ENCODE peak calls at places on chromosomes 2 and 18, in ten cellular contexts. One of them, this sample, is unnamed.

GRCh38 chr2:15521782-15522181 is 39.4 kb downstream of the NBAS start:
- DNase-seq in HCT116: no peak
- DNase-seq in astrocyte of the spinal cord: peak
- DNase-seq in NB4: peak
- DNase-seq in progenitor cell of endocrine pancreas: no peak
- DNase-seq in Peyer's patch: no peak
- DNase-seq in thoracic aorta: no peak
- DNase-seq in endodermal cell: no peak
- DNase-seq in upper lobe of right lung: no peak
- DNase-seq in gastrocnemius medialis: no peak
- DNase-seq in this sample: no peak

GRCh38 chr2:171342014-171342413 is 91.8 kb downstream of the METTL8 start:
- DNase-seq in HCT116: no peak
- DNase-seq in astrocyte of the spinal cord: no peak
- DNase-seq in NB4: no peak
- DNase-seq in progenitor cell of endocrine pancreas: no peak
- DNase-seq in Peyer's patch: no peak
- DNase-seq in thoracic aorta: no peak
- DNase-seq in endodermal cell: no peak
- DNase-seq in upper lobe of right lung: no peak
- DNase-seq in gastrocnemius medialis: no peak
- DNase-seq in this sample: no peak

GRCh38 chr18:26071725-26072124 is 18.7 kb downstream of the SS18 start:
- DNase-seq in HCT116: no peak
- DNase-seq in astrocyte of the spinal cord: peak
- DNase-seq in NB4: no peak
- DNase-seq in progenitor cell of endocrine pancreas: no peak
- DNase-seq in Peyer's patch: no peak
- DNase-seq in thoracic aorta: no peak
- DNase-seq in endodermal cell: no peak
- DNase-seq in upper lobe of right lung: no peak
- DNase-seq in gastrocnemius medialis: no peak
- DNase-seq in this sample: no peak

GRCh38 chr2:132588576-132588975 is 81.4 kb downstream of the LYPD1 start:
- DNase-seq in HCT116: no peak
- DNase-seq in astrocyte of the spinal cord: no peak
- DNase-seq in NB4: no peak
- DNase-seq in progenitor cell of endocrine pancreas: no peak
- DNase-seq in Peyer's patch: no peak
- DNase-seq in thoracic aorta: no peak
- DNase-seq in endodermal cell: no peak
- DNase-seq in upper lobe of right lung: no peak
- DNase-seq in gastrocnemius medialis: no peak
- DNase-seq in this sample: peak

GRCh38 chr18:24560511-24560981 is 100.1 kb downstream of the HRH4 start:
- DNase-seq in HCT116: peak
- DNase-seq in astrocyte of the spinal cord: no peak
- DNase-seq in NB4: no peak
- DNase-seq in progenitor cell of endocrine pancreas: no peak
- DNase-seq in Peyer's patch: no peak
- DNase-seq in thoracic aorta: no peak
- DNase-seq in endodermal cell: peak
- DNase-seq in upper lobe of right lung: no peak
- DNase-seq in gastrocnemius medialis: no peak
- DNase-seq in this sample: no peak

GRCh38 chr2:41038408-41038807 is 586.5 kb upstream of the SLC8A1 start:
- DNase-seq in HCT116: no peak
- DNase-seq in astrocyte of the spinal cord: peak
- DNase-seq in NB4: no peak
- DNase-seq in progenitor cell of endocrine pancreas: no peak
- DNase-seq in Peyer's patch: no peak
- DNase-seq in thoracic aorta: no peak
- DNase-seq in endodermal cell: no peak
- DNase-seq in upper lobe of right lung: no peak
- DNase-seq in gastrocnemius medialis: no peak
- DNase-seq in this sample: no peak

GRCh38 chr2:16853088-16853487 is 187.5 kb upstream of the CYRIA start:
- DNase-seq in HCT116: no peak
- DNase-seq in astrocyte of the spinal cord: no peak
- DNase-seq in NB4: no peak
- DNase-seq in progenitor cell of endocrine pancreas: no peak
- DNase-seq in Peyer's patch: no peak
- DNase-seq in thoracic aorta: no peak
- DNase-seq in endodermal cell: no peak
- DNase-seq in upper lobe of right lung: no peak
- DNase-seq in gastrocnemius medialis: no peak
- DNase-seq in this sample: no peak

GRCh38 chr2:85162746-85163301 is 29.6 kb downstream of the TCF7L1 start:
- DNase-seq in HCT116: no peak
- DNase-seq in astrocyte of the spinal cord: peak
- DNase-seq in NB4: no peak
- DNase-seq in progenitor cell of endocrine pancreas: no peak
- DNase-seq in Peyer's patch: peak
- DNase-seq in thoracic aorta: no peak
- DNase-seq in endodermal cell: peak
- DNase-seq in upper lobe of right lung: no peak
- DNase-seq in gastrocnemius medialis: no peak
- DNase-seq in this sample: no peak

GRCh38 chr2:226888378-226888915 is 52.6 kb downstream of the RHBDD1 start:
- DNase-seq in HCT116: no peak
- DNase-seq in astrocyte of the spinal cord: no peak
- DNase-seq in NB4: no peak
- DNase-seq in progenitor cell of endocrine pancreas: no peak
- DNase-seq in Peyer's patch: no peak
- DNase-seq in thoracic aorta: no peak
- DNase-seq in endodermal cell: no peak
- DNase-seq in upper lobe of right lung: no peak
- DNase-seq in gastrocnemius medialis: no peak
- DNase-seq in this sample: no peak

GRCh38 chr2:86700705-86701104 is 19.4 kb upstream of the RMND5A start:
- DNase-seq in HCT116: no peak
- DNase-seq in astrocyte of the spinal cord: no peak
- DNase-seq in NB4: no peak
- DNase-seq in progenitor cell of endocrine pancreas: no peak
- DNase-seq in Peyer's patch: no peak
- DNase-seq in thoracic aorta: no peak
- DNase-seq in endodermal cell: no peak
- DNase-seq in upper lobe of right lung: no peak
- DNase-seq in gastrocnemius medialis: no peak
- DNase-seq in this sample: no peak

GRCh38 chr2:174436351-174436750 is 40.8 kb downstream of the SCRN3 start:
- DNase-seq in HCT116: no peak
- DNase-seq in astrocyte of the spinal cord: peak
- DNase-seq in NB4: no peak
- DNase-seq in progenitor cell of endocrine pancreas: no peak
- DNase-seq in Peyer's patch: no peak
- DNase-seq in thoracic aorta: no peak
- DNase-seq in endodermal cell: no peak
- DNase-seq in upper lobe of right lung: no peak
- DNase-seq in gastrocnemius medialis: no peak
- DNase-seq in this sample: no peak

GRCh38 chr2:134154269-134154668 is 99.6 kb upstream of the MGAT5 start:
- DNase-seq in HCT116: no peak
- DNase-seq in astrocyte of the spinal cord: no peak
- DNase-seq in NB4: peak
- DNase-seq in progenitor cell of endocrine pancreas: no peak
- DNase-seq in Peyer's patch: no peak
- DNase-seq in thoracic aorta: no peak
- DNase-seq in endodermal cell: no peak
- DNase-seq in upper lobe of right lung: peak
- DNase-seq in gastrocnemius medialis: no peak
- DNase-seq in this sample: no peak

GRCh38 chr2:20423847-20424246 is 23.0 kb upstream of the RHOB start:
- DNase-seq in HCT116: no peak
- DNase-seq in astrocyte of the spinal cord: no peak
- DNase-seq in NB4: no peak
- DNase-seq in progenitor cell of endocrine pancreas: no peak
- DNase-seq in Peyer's patch: no peak
- DNase-seq in thoracic aorta: no peak
- DNase-seq in endodermal cell: no peak
- DNase-seq in upper lobe of right lung: no peak
- DNase-seq in gastrocnemius medialis: no peak
- DNase-seq in this sample: no peak

GRCh38 chr2:20421336-20421987 is 25.4 kb upstream of the RHOB start:
- DNase-seq in HCT116: no peak
- DNase-seq in astrocyte of the spinal cord: no peak
- DNase-seq in NB4: no peak
- DNase-seq in progenitor cell of endocrine pancreas: peak
- DNase-seq in Peyer's patch: no peak
- DNase-seq in thoracic aorta: no peak
- DNase-seq in endodermal cell: no peak
- DNase-seq in upper lobe of right lung: no peak
- DNase-seq in gastrocnemius medialis: no peak
- DNase-seq in this sample: no peak

GRCh38 chr2:20421988-20422678 is 24.7 kb upstream of the RHOB start:
- DNase-seq in HCT116: no peak
- DNase-seq in astrocyte of the spinal cord: peak
- DNase-seq in NB4: no peak
- DNase-seq in progenitor cell of endocrine pancreas: peak
- DNase-seq in Peyer's patch: no peak
- DNase-seq in thoracic aorta: peak
- DNase-seq in endodermal cell: no peak
- DNase-seq in upper lobe of right lung: peak
- DNase-seq in gastrocnemius medialis: peak
- DNase-seq in this sample: no peak

GRCh38 chr2:20423376-20423775 is 23.5 kb upstream of the RHOB start:
- DNase-seq in HCT116: no peak
- DNase-seq in astrocyte of the spinal cord: no peak
- DNase-seq in NB4: no peak
- DNase-seq in progenitor cell of endocrine pancreas: peak
- DNase-seq in Peyer's patch: no peak
- DNase-seq in thoracic aorta: no peak
- DNase-seq in endodermal cell: no peak
- DNase-seq in upper lobe of right lung: no peak
- DNase-seq in gastrocnemius medialis: no peak
- DNase-seq in this sample: no peak

DNA sequence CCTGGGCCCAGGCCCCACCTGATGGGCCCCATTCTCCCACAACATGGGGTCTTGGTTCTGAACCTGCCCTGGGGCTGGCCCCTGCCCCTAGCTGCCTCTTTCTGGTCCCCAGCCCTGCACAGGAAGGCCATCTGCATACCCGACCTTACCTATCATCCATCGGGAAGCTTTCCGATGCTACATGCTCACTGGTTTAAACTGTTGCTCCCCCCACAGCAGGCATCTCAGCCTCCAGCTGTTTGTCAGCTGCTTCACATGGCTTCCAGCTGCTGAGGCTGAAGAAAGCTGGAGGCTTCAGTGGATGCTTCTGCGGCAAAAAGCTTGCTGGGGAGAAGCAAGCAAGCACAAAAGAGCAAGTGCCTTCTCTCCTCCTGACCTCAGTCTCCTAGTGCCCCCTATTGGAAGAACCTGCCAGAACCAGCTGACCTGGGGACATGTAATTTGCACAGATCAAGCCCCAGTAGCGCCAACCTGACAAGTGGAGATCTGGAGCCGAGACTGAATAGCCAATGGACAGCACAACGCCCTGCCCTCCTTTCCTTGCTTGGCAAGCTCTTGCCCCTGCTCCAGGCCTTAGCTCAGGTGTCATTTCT is 24.1 kb upstream of the RHOB start:
- DNase-seq in HCT116: no peak
- DNase-seq in astrocyte of the spinal cord: peak
- DNase-seq in NB4: peak
- DNase-seq in progenitor cell of endocrine pancreas: peak
- DNase-seq in Peyer's patch: no peak
- DNase-seq in thoracic aorta: no peak
- DNase-seq in endodermal cell: peak
- DNase-seq in upper lobe of right lung: no peak
- DNase-seq in gastrocnemius medialis: no peak
- DNase-seq in this sample: no peak
- TF ChIP-seq CTCF in HCT116: no peak
- TF ChIP-seq CTCF in astrocyte of the spinal cord: no peak
- TF ChIP-seq CTCF in NB4: peak
- TF ChIP-seq CTCF in progenitor cell of endocrine pancreas: no peak
- TF ChIP-seq CTCF in Peyer's patch: no peak
- TF ChIP-seq CTCF in thoracic aorta: no peak
- TF ChIP-seq CTCF in endodermal cell: peak
- TF ChIP-seq CTCF in upper lobe of right lung: peak
- TF ChIP-seq CTCF in gastrocnemius medialis: no peak
- TF ChIP-seq CTCF in this sample: peak

DNA sequence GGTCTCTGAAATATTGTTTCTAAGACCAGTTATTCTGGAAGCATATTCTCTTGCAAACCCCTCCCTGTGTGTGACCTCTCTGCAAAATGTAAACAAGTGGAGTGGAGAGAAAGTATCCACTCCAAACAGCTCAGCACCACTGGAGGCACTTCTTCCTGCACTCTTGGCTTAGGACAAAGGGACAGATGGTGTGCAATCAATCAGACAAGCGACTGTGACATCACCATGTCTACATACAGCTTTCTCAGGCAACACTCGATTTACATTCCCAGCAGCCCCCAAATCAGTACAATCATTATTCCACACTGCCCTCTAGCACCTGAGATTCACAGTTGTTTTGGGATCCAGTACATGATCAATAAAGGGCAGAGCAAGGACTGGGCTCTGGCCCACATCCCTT is 311.6 kb upstream of the ST6GAL2 start:
- DNase-seq in HCT116: no peak
- DNase-seq in astrocyte of the spinal cord: no peak
- DNase-seq in NB4: no peak
- DNase-seq in progenitor cell of endocrine pancreas: no peak
- DNase-seq in Peyer's patch: no peak
- DNase-seq in thoracic aorta: no peak
- DNase-seq in endodermal cell: no peak
- DNase-seq in upper lobe of right lung: no peak
- DNase-seq in gastrocnemius medialis: no peak
- DNase-seq in this sample: no peak
- TF ChIP-seq CTCF in HCT116: no peak
- TF ChIP-seq CTCF in astrocyte of the spinal cord: no peak
- TF ChIP-seq CTCF in NB4: no peak
- TF ChIP-seq CTCF in progenitor cell of endocrine pancreas: no peak
- TF ChIP-seq CTCF in Peyer's patch: no peak
- TF ChIP-seq CTCF in thoracic aorta: no peak
- TF ChIP-seq CTCF in endodermal cell: no peak
- TF ChIP-seq CTCF in upper lobe of right lung: no peak
- TF ChIP-seq CTCF in gastrocnemius medialis: no peak
- TF ChIP-seq CTCF in this sample: no peak

DNA sequence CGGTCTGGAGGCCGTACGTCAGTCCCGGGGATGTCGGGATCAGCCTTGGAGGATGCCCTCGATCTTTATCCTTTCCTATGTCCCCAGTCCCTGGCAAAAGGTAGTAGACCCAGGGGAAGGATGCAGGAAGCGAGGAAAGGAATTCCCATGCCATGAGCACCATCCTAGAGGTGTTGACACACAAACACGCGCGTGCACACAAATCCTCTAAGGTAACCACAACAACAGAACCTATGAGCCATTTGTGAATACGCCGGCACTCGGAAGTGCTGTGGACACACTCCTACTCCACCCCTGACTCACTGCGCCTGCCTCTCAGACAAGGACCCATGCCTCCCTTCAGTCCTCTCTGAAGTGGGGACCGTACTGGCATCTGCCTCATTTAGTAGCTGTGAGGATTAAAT is 11.3 kb upstream of the MLPH start:
- DNase-seq in HCT116: no peak
- DNase-seq in astrocyte of the spinal cord: peak
- DNase-seq in NB4: peak
- DNase-seq in progenitor cell of endocrine pancreas: no peak
- DNase-seq in Peyer's patch: no peak
- DNase-seq in thoracic aorta: no peak
- DNase-seq in endodermal cell: no peak
- DNase-seq in upper lobe of right lung: peak
- DNase-seq in gastrocnemius medialis: no peak
- DNase-seq in this sample: no peak
- TF ChIP-seq CTCF in HCT116: no peak
- TF ChIP-seq CTCF in astrocyte of the spinal cord: no peak
- TF ChIP-seq CTCF in NB4: no peak
- TF ChIP-seq CTCF in progenitor cell of endocrine pancreas: no peak
- TF ChIP-seq CTCF in Peyer's patch: no peak
- TF ChIP-seq CTCF in thoracic aorta: peak
- TF ChIP-seq CTCF in endodermal cell: no peak
- TF ChIP-seq CTCF in upper lobe of right lung: no peak
- TF ChIP-seq CTCF in gastrocnemius medialis: peak
- TF ChIP-seq CTCF in this sample: no peak

GRCh38 chr2:30472326-30472725 is 25.3 kb downstream of the LCLAT1 start:
- DNase-seq in HCT116: no peak
- DNase-seq in astrocyte of the spinal cord: no peak
- DNase-seq in NB4: peak
- DNase-seq in progenitor cell of endocrine pancreas: no peak
- DNase-seq in Peyer's patch: no peak
- DNase-seq in thoracic aorta: no peak
- DNase-seq in endodermal cell: no peak
- DNase-seq in upper lobe of right lung: no peak
- DNase-seq in gastrocnemius medialis: no peak
- DNase-seq in this sample: no peak
- TF ChIP-seq CTCF in HCT116: no peak
- TF ChIP-seq CTCF in astrocyte of the spinal cord: no peak
- TF ChIP-seq CTCF in NB4: no peak
- TF ChIP-seq CTCF in progenitor cell of endocrine pancreas: no peak
- TF ChIP-seq CTCF in Peyer's patch: peak
- TF ChIP-seq CTCF in thoracic aorta: no peak
- TF ChIP-seq CTCF in endodermal cell: no peak
- TF ChIP-seq CTCF in upper lobe of right lung: peak
- TF ChIP-seq CTCF in gastrocnemius medialis: no peak
- TF ChIP-seq CTCF in this sample: no peak

This sample was measured in osteocyte.